ENCODE peak calls at places on chromosomes 1 and 21, in five cellular contexts. L is fibroblast of lung, A is prostate gland, R is tibial artery, Y is esophagus muscularis mucosa. I is an unnamed sample. For H3K27me3 and H3K36me3, the result is how much of the 10 kb centered on the place peaks cover.

GRCh38 chr1:107678993-107679392 is 286.0 kb downstream of the VAV3 start:
- DNase-seq in R (no peak), L (no peak), Y (no peak), A (no peak), I (no peak)

GRCh38 chr21:43632373-43632905 is 26.8 kb downstream of the HSF2BP start:
- DNase-seq in L (no peak), R (no peak), Y (no peak), A (no peak), I (no peak)

GRCh38 chr1:235614442-235614954 is 35.1 kb downstream of the GNG4 start:
- DNase-seq in L (no peak), R (no peak), A (no peak), Y (no peak), I (no peak)

GRCh38 chr1:25909062-25909461 is 2.8 kb upstream of the STMN1 start:
- DNase-seq in R (no peak), Y (no peak), L (no peak), A (no peak), I (no peak)

GRCh38 chr1:93615201-93616150 is 66.2 kb downstream of the BCAR3 start:
- DNase-seq in R (no peak), L (peak), A (no peak), Y (no peak), I (peak)

GRCh38 chr1:110119843-110120242 is 7.6 kb downstream of the UBL4B start:
- DNase-seq in L (no peak), A (no peak), R (no peak), Y (no peak), I (no peak)

GRCh38 chr1:47191940-47192457 is 2.2 kb upstream of the PDZK1IP1 start:
- DNase-seq in R (peak), Y (no peak), L (no peak), A (no peak), I (peak)

GRCh38 chr21:44006017-44006624 is 6.0 kb upstream of the TRAPPC10 start:
- DNase-seq in A (no peak), L (peak), R (peak), Y (no peak), I (no peak)

GRCh38 chr1:39269791-39270342 is 65.4 kb downstream of the MACF1 start:
- DNase-seq in R (no peak), A (no peak), Y (peak), L (peak), I (no peak)

GRCh38 chr1:19430121-19431068 is 54.9 kb downstream of the CAPZB start:
- DNase-seq in L (peak), R (no peak), A (no peak), Y (no peak), I (no peak)

GRCh38 chr1:29669488-29669871 is 433.2 kb downstream of the PTPRU start:
- DNase-seq in L (no peak), Y (peak), A (no peak), R (peak), I (peak)

GRCh38 chr21:46191257-46191685 is 7.0 kb upstream of the SPATC1L start:
- DNase-seq in R (peak), L (peak), A (no peak), Y (no peak), I (peak)

GRCh38 chr1:211148371-211148770 is 14.4 kb upstream of the KCNH1 start:
- DNase-seq in A (no peak), L (no peak), R (no peak), Y (no peak), I (no peak)

GRCh38 chr1:227002531-227003049 is 62.5 kb downstream of the COQ8A start:
- DNase-seq in L (no peak), A (no peak), R (no peak), Y (no peak), I (no peak)

GRCh38 chr1:162003061-162003824 is 20.4 kb downstream of the OLFML2B start:
- DNase-seq in R (peak), Y (no peak), L (peak), A (no peak), I (no peak)

GRCh38 chr21:16280731-16281130 is 550.9 kb downstream of the USP25 start:
- DNase-seq in Y (no peak), R (no peak), A (no peak), L (peak), I (no peak)

GRCh38 chr1:232620356-232620841 is 9.5 kb downstream of the SIPA1L2 start:
- DNase-seq in L (peak), Y (no peak), R (peak), A (peak), I (peak)

GRCh38 chr1:147611021-147611426 is 59.3 kb downstream of the ACP6 start:
- DNase-seq in A (no peak), L (no peak), R (no peak), Y (no peak), I (no peak)

GRCh38 chr1:48676822-48677221 is 99.9 kb downstream of the BEND5 start:
- DNase-seq in Y (no peak), A (no peak), R (no peak), L (no peak), I (no peak)

GRCh38 chr21:25980710-25981109 is 189.9 kb downstream of the APP start:
- DNase-seq in L (no peak), Y (no peak), A (no peak), R (no peak), I (no peak)

DNA sequence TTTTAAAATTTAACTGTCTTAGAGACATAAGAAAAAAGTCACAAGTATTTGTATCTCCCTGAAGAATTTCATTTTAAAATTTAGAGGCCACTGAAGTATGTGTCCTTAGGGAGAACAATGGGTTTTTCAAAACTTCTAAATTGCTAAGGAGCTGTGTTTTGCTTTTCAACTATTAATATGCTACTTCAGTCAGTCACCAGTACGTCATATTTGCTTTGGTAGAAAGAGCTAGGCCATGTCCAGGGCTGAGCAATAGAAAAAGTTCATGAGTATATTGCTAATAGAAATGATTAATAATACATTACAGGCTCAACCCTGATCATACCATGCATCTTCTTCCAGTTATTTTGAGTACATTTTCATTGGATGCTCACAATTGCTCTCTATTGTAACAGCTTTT is 1.7 kb upstream of the SGIP1 start:
- DNase-seq in L (no peak), Y (no peak), R (no peak), A (no peak), I (no peak)
- H3K4me3 ChIP-seq in L (no peak), Y (no peak), R (peak), A (no peak), I (no peak)

GRCh38 chr1:204192046-204192445 is 4.2 kb downstream of the KISS1 start:
- DNase-seq in A (no peak), R (no peak), Y (no peak), L (no peak), I (no peak)

GRCh38 chr1:204188959-204189639 is 7.2 kb downstream of the KISS1 start:
- DNase-seq in L (no peak), R (no peak), Y (no peak), A (no peak), I (no peak)

GRCh38 chr1:204191481-204191880 is 4.8 kb downstream of the KISS1 start:
- DNase-seq in L (no peak), A (no peak), R (no peak), Y (no peak), I (no peak)

GRCh38 chr1:204192589-204193352 is 3.5 kb downstream of the KISS1 start:
- DNase-seq in R (no peak), L (no peak), Y (no peak), A (no peak), I (no peak)

GRCh38 chr1:204190212-204191211 is 5.8 kb downstream of the KISS1 start:
- DNase-seq in R (no peak), A (no peak), Y (no peak), L (peak), I (peak)
- H3K27me3 ChIP-seq in R (under half), A (under half), Y (under half), L (under half), I (under half)

DNA sequence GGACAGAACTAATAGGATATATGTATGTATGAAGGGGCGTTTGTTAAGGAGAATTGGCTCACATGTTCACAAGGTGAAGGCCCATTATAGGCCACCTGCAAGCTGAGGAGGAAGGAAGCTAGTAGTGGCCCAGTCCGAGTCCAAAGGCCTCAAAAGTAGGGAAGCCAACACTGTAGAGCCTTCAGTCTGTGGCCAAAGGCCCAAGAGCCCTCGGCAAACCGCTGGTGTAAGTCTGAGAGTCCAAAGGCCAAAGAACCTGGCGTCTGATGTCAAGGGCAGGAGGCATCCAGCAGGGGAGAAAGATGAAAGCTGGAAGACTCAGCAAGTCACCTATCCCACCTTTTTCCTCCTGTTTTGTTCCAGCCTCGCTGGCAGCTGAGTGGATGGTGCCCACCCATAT is 24.5 kb downstream of the BACH1 start:
- DNase-seq in L (no peak), Y (no peak), A (no peak), R (no peak), I (no peak)
- H3K36me3 ChIP-seq in L (under half), Y (under half), A (under half), R (under half), I (under half)

GRCh38 chr1:233945573-233945972 is 41.1 kb downstream of the SLC35F3 start:
- DNase-seq in R (no peak), L (no peak), Y (no peak), A (no peak), I (no peak)
- H3K4me3 ChIP-seq in R (no peak), L (no peak), Y (no peak), A (no peak), I (no peak)

GRCh38 chr1:153260980-153261792 is 1.7 kb downstream of the LORICRIN start:
- DNase-seq in Y (peak), R (no peak), L (no peak), A (no peak), I (peak)
- H3K27me3 ChIP-seq in Y (under half), R (under half), L (under half), A (under half), I (under half)

GRCh38 chr21:34923626-34924025 is 125.5 kb downstream of the RUNX1 start:
- DNase-seq in R (no peak), L (no peak), Y (no peak), A (no peak), I (no peak)
- H3K36me3 ChIP-seq in R (under half), L (under half), Y (under half), A (under half), I (under half)

GRCh38 chr1:27526569-27527222 is 36.7 kb upstream of the WASF2 start:
- DNase-seq in R (no peak), A (no peak), Y (no peak), L (no peak), I (no peak)
- H3K4me3 ChIP-seq in R (no peak), A (peak), Y (peak), L (peak), I (peak)

DNA sequence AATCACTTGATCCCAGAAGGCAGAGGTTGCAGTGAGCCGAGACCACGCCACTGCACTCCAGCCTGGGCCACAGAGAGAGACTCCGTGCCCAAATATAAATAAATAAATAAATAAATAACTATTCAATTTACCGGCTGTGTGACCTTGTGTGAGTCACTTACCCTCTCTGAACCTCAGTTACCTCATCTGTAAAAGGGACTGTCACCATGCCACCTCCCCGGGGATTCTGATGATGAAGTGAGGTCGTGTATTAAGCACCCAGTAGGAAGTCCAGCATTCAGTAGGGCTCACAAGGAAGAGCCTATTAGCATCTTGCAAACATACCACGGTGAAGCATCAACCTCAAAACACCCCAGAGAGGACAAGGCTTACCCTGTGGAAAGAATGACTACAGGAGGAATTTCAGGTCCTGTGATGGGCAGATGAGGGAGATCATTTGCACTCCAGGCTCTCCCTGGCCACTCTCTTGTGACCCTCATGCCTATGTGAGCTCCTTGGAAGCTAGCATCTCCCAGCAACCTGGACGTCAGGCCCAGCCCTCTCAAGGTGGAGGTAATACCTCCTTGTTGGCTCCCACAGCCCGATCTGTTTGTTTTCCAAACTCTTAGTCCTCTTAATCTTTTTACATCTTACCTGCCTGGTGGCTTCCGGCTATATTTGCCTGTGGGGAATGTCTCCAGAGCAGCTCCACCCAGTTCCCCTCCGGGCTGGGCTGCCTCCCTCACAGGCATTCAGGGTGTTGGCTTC is 7.6 kb upstream of the C1QA start:
- DNase-seq in L (no peak), R (no peak), A (peak), Y (no peak), I (no peak)
- H3K27me3 ChIP-seq in L (under half), R (under half), A (under half), Y (under half), I (under half)